ENCODE peak calls at places on chromosomes 2 and 18, in four cellular contexts. W is WERI-Rb-1, U is fibroblast of mammary gland, H is colonic mucosa. J is an unnamed sample.

GRCh38 chr2:170013802-170014551 is 164.0 kb upstream of the MYO3B start:
- DNase-seq in H (no peak), U (no peak), W (peak; percentile 12), J (no peak)

GRCh38 chr2:20574423-20574911 is 76.4 kb downstream of the HS1BP3 start:
- DNase-seq in H (no peak), U (no peak), W (no peak), J (no peak)

GRCh38 chr2:176167398-176167797 is 10.3 kb downstream of the HOXD3 start:
- DNase-seq in W (no peak), H (no peak), U (peak; percentile 58), J (no peak)

GRCh38 chr2:101921319-101921960 is 70.3 kb upstream of the IL1R2 start:
- DNase-seq in U (no peak), W (no peak), H (no peak), J (no peak)

GRCh38 chr2:18339326-18339725 is 221.1 kb downstream of the RDH14 start:
- DNase-seq in U (no peak), W (no peak), H (no peak), J (peak; percentile 18)

GRCh38 chr2:66364495-66364992 is 70.4 kb upstream of the MEIS1 start:
- DNase-seq in W (no peak), H (no peak), U (peak; percentile 95), J (peak; percentile 84)

GRCh38 chr18:25737710-25738251 is 352.6 kb downstream of the SS18 start:
- DNase-seq in U (peak; percentile 95), H (no peak), W (peak; percentile 40), J (peak; percentile 49)

GRCh38 chr2:68721482-68722071 is 13.0 kb upstream of the ARHGAP25 start:
- DNase-seq in U (no peak), H (peak; percentile 54), W (no peak), J (no peak)

GRCh38 chr18:31386683-31387082 is 10.1 kb downstream of the DSG4 start:
- DNase-seq in H (no peak), W (no peak), U (no peak), J (no peak)

GRCh38 chr18:62450546-62451395 is 72.1 kb upstream of the ZCCHC2 start:
- DNase-seq in W (peak; percentile 95), U (peak; percentile 81), H (no peak), J (peak; percentile 86)

GRCh38 chr2:65320042-65320711 is 92.5 kb downstream of the ACTR2 start:
- DNase-seq in U (peak; percentile 98), W (no peak), H (no peak), J (peak; percentile 98)

GRCh38 chr2:9288681-9289338 is 82.2 kb downstream of the ASAP2 start:
- DNase-seq in W (no peak), H (no peak), U (peak; percentile 49), J (peak; percentile 61)

GRCh38 chr2:49068613-49069012 is 85.7 kb downstream of the FSHR start:
- DNase-seq in U (no peak), H (no peak), W (no peak), J (no peak)

GRCh38 chr2:189698020-189698887 is 23.8 kb downstream of the ANKAR start:
- DNase-seq in W (peak; percentile 13), U (peak; percentile 64), H (peak; percentile 53), J (peak; percentile 51)

GRCh38 chr2:201852462-201852861 is 46.1 kb downstream of the CDK15 start:
- DNase-seq in W (no peak), H (no peak), U (no peak), J (no peak)

GRCh38 chr2:102796337-102796736 is 34.5 kb downstream of the TMEM182 start:
- DNase-seq in H (no peak), W (no peak), U (no peak), J (no peak)

GRCh38 chr2:174581543-174581942 is 16.1 kb downstream of the WIPF1 start:
- DNase-seq in W (no peak), H (no peak), U (no peak), J (no peak)

GRCh38 chr2:54665436-54665856 is 58.0 kb upstream of the EML6 start:
- DNase-seq in W (peak; percentile 65), H (peak; percentile 54), U (peak; percentile 83), J (peak; percentile 64)

GRCh38 chr18:30487962-30488361 is 554.6 kb downstream of the DSC3 start:
- DNase-seq in U (peak; percentile 8), H (no peak), W (no peak), J (no peak)

GRCh38 chr2:224983719-224984388 is 58.4 kb downstream of the DOCK10 start:
- DNase-seq in W (no peak), U (peak; percentile 68), H (no peak), J (peak; percentile 33)

GRCh38 chr2:18425186-18425585 is 135.3 kb downstream of the RDH14 start:
- DNase-seq in H (no peak), U (no peak), W (no peak), J (no peak)

GRCh38 chr2:241126771-241127202 is 22.5 kb downstream of the PASK start:
- DNase-seq in H (no peak), W (no peak), U (no peak), J (no peak)

GRCh38 chr2:224786848-224787247 is 70.7 kb upstream of the CCDC195 start:
- DNase-seq in H (no peak), W (no peak), U (no peak), J (no peak)

GRCh38 chr2:128286011-128286721 is 32.5 kb downstream of the HS6ST1 start:
- DNase-seq in W (no peak), H (no peak), U (no peak), J (no peak)

DNA sequence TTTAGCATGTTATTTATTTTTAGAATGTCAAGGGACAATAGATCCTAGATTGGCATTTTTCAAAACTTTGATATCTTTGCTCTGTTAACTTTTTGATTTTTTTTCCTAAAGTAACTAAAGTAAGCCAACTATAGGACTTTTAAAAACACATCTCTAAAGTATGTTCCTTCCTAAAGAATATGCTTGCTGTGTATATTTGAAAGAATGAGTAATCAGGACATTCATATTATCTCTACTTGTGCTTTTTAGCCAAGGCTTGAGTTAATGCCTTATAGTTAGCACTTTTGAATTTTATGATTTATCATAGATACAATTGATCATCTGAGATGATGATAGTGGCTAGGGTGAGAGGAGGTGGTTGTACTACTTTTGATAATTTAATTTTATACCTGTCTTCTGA is 93.6 kb downstream of the BABAM2 start:
- DNase-seq in U (no peak), H (no peak), W (no peak), J (no peak)
- TF ChIP-seq CTCF in U (no peak), H (no peak), W (no peak), J (no peak)

GRCh38 chr2:227404575-227404974 is 16.8 kb upstream of the SCYGR1 start:
- DNase-seq in U (no peak), W (no peak), H (no peak), J (no peak)

GRCh38 chr2:227410191-227410590 is 22.4 kb upstream of the SCYGR1 start:
- DNase-seq in H (no peak), W (no peak), U (no peak), J (no peak)

GRCh38 chr2:227406177-227407031 is 18.7 kb upstream of the SCYGR1 start:
- DNase-seq in W (peak; percentile 50), U (peak; percentile 98), H (peak; percentile 83), J (peak; percentile 98)

GRCh38 chr2:227411320-227411989 is 23.7 kb upstream of the SCYGR1 start:
- DNase-seq in H (no peak), W (no peak), U (peak; percentile 43), J (peak; percentile 35)

DNA sequence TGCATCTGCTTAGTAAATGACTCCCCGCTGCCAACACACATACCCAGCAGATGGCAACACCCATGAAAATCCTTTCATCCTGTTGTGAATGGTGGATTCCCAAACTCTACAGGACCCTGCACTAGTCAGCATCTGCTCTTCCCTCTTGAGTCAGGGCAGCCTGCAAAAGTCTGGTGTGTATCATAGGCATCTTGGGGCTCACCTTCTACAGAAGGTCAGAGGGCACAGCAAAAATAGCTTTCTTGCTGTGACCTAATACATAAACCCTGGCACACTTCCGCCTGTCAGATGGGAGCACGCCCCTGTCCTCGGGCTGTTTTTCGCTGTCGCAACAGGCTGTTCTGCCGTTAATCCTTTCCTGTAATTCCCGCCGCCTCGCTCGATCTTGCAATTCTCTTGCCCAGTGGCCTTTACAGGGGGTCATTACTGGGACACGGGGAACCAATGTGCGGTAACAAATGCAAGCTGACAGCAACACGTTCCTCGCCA is 19.9 kb upstream of the SCYGR1 start:
- DNase-seq in U (no peak), W (peak; percentile 78), H (no peak), J (peak; percentile 2)
- TF ChIP-seq CTCF in U (no peak), W (no peak), H (no peak), J (no peak)

GRCh38 chr2:179240481-179241451 is 23.9 kb downstream of the SESTD1 start:
- DNase-seq in W (no peak), H (no peak), U (no peak), J (no peak)
- TF ChIP-seq CTCF in W (no peak), H (no peak), U (no peak), J (no peak)

GRCh38 chr2:218166791-218167190 is at the start of gene CXCR1:
- DNase-seq in H (no peak), W (no peak), U (no peak), J (no peak)

GRCh38 chr2:218168016-218168415 is 1.3 kb upstream of the CXCR1 start:
- DNase-seq in H (no peak), U (no peak), W (no peak), J (peak; percentile 56)

GRCh38 chr2:218169757-218170546 is 3.2 kb upstream of the CXCR1 start:
- DNase-seq in W (no peak), H (no peak), U (peak; percentile 58), J (no peak)

GRCh38 chr2:218172808-218173207 is 6.0 kb upstream of the CXCR1 start:
- DNase-seq in U (no peak), H (no peak), W (no peak), J (no peak)

GRCh38 chr2:218168635-218169462 is 2.1 kb upstream of the CXCR1 start:
- DNase-seq in H (peak; percentile 67), U (peak; percentile 33), W (peak; percentile 69), J (no peak)
- TF ChIP-seq CTCF in H (peak; percentile 57), U (peak; percentile 76), W (peak; percentile 83), J (peak; percentile 87)

J was measured in HFFc6.